ENCODE peak calls at places on chromosomes 3 and 15, in five cellular contexts. J, T, E, V and D are unnamed samples.

GRCh38 chr3:56357266-56357665 is 111.0 kb downstream of the ERC2 start:
- DNase-seq in J (no peak), T (no peak), E (no peak), V (no peak), D (no peak)

GRCh38 chr15:55915876-55916567 is 77.4 kb downstream of the NEDD4 start:
- DNase-seq in J (no peak), T (peak), E (no peak), V (no peak), D (no peak)

GRCh38 chr3:28575748-28576589 is 227.3 kb upstream of the AZI2 start:
- DNase-seq in J (no peak), T (peak), E (no peak), V (peak), D (no peak)

GRCh38 chr15:49382394-49382793 is 40.6 kb upstream of the FGF7 start:
- DNase-seq in J (no peak), T (no peak), E (no peak), V (no peak), D (no peak)

GRCh38 chr15:83380682-83381081 is 66.5 kb upstream of the SH3GL3 start:
- DNase-seq in J (peak), T (peak), E (peak), V (peak), D (peak)

GRCh38 chr15:51938286-51938685 is 33.3 kb downstream of the LEO1 start:
- DNase-seq in J (no peak), T (no peak), E (no peak), V (no peak), D (no peak)

GRCh38 chr3:133890972-133891644 is 4.6 kb downstream of the RAB6B start:
- DNase-seq in J (no peak), T (no peak), E (no peak), V (no peak), D (no peak)

GRCh38 chr15:77162872-77163633 is 92.1 kb upstream of the TSPAN3 start:
- DNase-seq in J (no peak), T (no peak), E (no peak), V (no peak), D (no peak)

GRCh38 chr3:126704494-126705214 is 614 bp downstream of the CHCHD6 start:
- DNase-seq in J (no peak), T (no peak), E (no peak), V (no peak), D (no peak)

GRCh38 chr3:184360070-184360833 is 1.2 kb downstream of the CLCN2 start:
- DNase-seq in J (no peak), T (no peak), E (no peak), V (no peak), D (no peak)

GRCh38 chr15:38084289-38084688 is 149.8 kb downstream of the TMCO5A start:
- DNase-seq in J (no peak), T (peak), E (no peak), V (no peak), D (no peak)

GRCh38 chr3:71201939-71202338 is 381.6 kb downstream of the FOXP1 start:
- DNase-seq in J (no peak), T (no peak), E (peak), V (no peak), D (no peak)